ENCODE peak calls at places on chromosomes 13 and 19, in seven cellular contexts. W is GM10248; Y is GM06990; A is activated CD8-positive, alpha-beta memory T cell treated with anti-CD3 and anti-CD28 coated beads, Interleukin-2, amount 50 U/mL, for 4 hours; L is NCI-H2107; I is aorta; S is HS-5. F is an unnamed sample.

GRCh38 chr19:52188822-52189744 is 769 bp upstream of the PPP2R1A start:
- DNase-seq in S (no peak), W (no peak), Y (peak), I (peak), L (peak), A (peak), F (no peak)

GRCh38 chr13:51728972-51729371 is 75.0 kb downstream of the DHRS12 start:
- DNase-seq in W (no peak), A (no peak), L (no peak), Y (no peak), I (no peak), S (no peak), F (no peak)

GRCh38 chr13:91166714-91167511 is 180.6 kb upstream of the MIR17HG start:
- DNase-seq in S (no peak), I (no peak), L (no peak), W (no peak), A (no peak), Y (no peak), F (no peak)

GRCh38 chr19:6216996-6217751 is 62.6 kb downstream of the MLLT1 start:
- DNase-seq in L (peak), A (no peak), S (no peak), I (no peak), W (no peak), Y (no peak), F (no peak)

GRCh38 chr19:15337202-15337601 is 4.9 kb upstream of the BRD4 start:
- DNase-seq in Y (no peak), L (no peak), S (no peak), I (no peak), W (no peak), A (no peak), F (no peak)

GRCh38 chr19:33796164-33797100 is at the start of gene KCTD15:
- DNase-seq in A (no peak), L (no peak), I (peak), Y (no peak), S (no peak), W (no peak), F (no peak)

GRCh38 chr13:21420706-21421105 is 38.4 kb downstream of the ZDHHC20 start:
- DNase-seq in A (no peak), I (no peak), S (no peak), L (no peak), Y (no peak), W (no peak), F (peak)

GRCh38 chr13:44470623-44471562 is 97.3 kb downstream of the SERP2 start:
- DNase-seq in I (no peak), L (no peak), Y (no peak), S (no peak), W (no peak), A (no peak), F (no peak)

GRCh38 chr19:30710721-30711120 is 338.5 kb downstream of the ZNF536 start:
- DNase-seq in L (no peak), Y (no peak), W (no peak), S (no peak), I (no peak), A (no peak), F (no peak)

GRCh38 chr19:54952591-54953344 is 5.4 kb upstream of the NLRP7 start:
- DNase-seq in W (no peak), A (no peak), I (no peak), Y (no peak), L (no peak), S (peak), F (no peak)

GRCh38 chr19:55688422-55689218 is 13.6 kb downstream of the EPN1 start:
- DNase-seq in A (no peak), S (no peak), L (peak), Y (peak), W (no peak), I (peak), F (no peak)

GRCh38 chr13:24075137-24075975 is 85.2 kb upstream of the SPATA13 start:
- DNase-seq in A (no peak), L (no peak), Y (no peak), I (no peak), S (no peak), W (no peak), F (no peak)

GRCh38 chr19:40743926-40744325 is 6.4 kb downstream of the ACTMAP start:
- DNase-seq in L (no peak), Y (no peak), S (no peak), A (no peak), I (no peak), W (no peak), F (no peak)

GRCh38 chr13:101917475-101917810 is 465.0 kb downstream of the ITGBL1 start:
- DNase-seq in S (no peak), Y (no peak), I (peak), L (no peak), W (peak), A (no peak), F (no peak)